ENCODE peak calls at places on chromosomes 7 and 10, in ten cellular contexts. U is A549, E is cardiac fibroblast, J is coronary artery, F is psoas muscle, Q is heart right ventricle, Y is AG10803, W is stomach, T is mammary epithelial cell, R is GM12878. D is an unnamed sample.

GRCh38 chr10:101759354-101760247 is 16.3 kb downstream of the FGF8 start:
- DNase-seq in U (no peak), E (no peak), J (no peak), F (no peak), Q (no peak), Y (no peak), W (no peak), T (no peak), R (no peak), D (no peak)

GRCh38 chr7:114414151-114415053 is at the start of gene FOXP2:
- DNase-seq in U (peak), E (peak), J (no peak), F (no peak), Q (no peak), Y (peak), W (no peak), T (no peak), R (no peak), D (peak)

GRCh38 chr10:132904814-132905649 is 37.3 kb downstream of the CFAP46 start:
- DNase-seq in U (no peak), E (no peak), J (no peak), F (no peak), Q (peak), Y (no peak), W (no peak), T (no peak), R (no peak), D (no peak)

GRCh38 chr10:29257106-29257783 is 31.6 kb upstream of the LYZL1 start:
- DNase-seq in U (peak), E (peak), J (peak), F (peak), Q (peak), Y (peak), W (no peak), T (peak), R (no peak), D (peak)

GRCh38 chr7:19984231-19984632 is 210.8 kb upstream of the TMEM196 start:
- DNase-seq in U (no peak), E (no peak), J (no peak), F (no peak), Q (no peak), Y (no peak), W (no peak), T (no peak), R (no peak), D (no peak)

GRCh38 chr10:57864789-57865676 is 402.7 kb downstream of the IPMK start:
- DNase-seq in U (peak), E (no peak), J (no peak), F (no peak), Q (no peak), Y (no peak), W (no peak), T (peak), R (no peak), D (no peak)

GRCh38 chr7:26860361-26860760 is 4.0 kb downstream of the SKAP2 start:
- DNase-seq in U (peak), E (no peak), J (no peak), F (no peak), Q (no peak), Y (no peak), W (no peak), T (peak), R (no peak), D (no peak)

GRCh38 chr7:123024989-123025758 is 29.7 kb upstream of the TAS2R16 start:
- DNase-seq in U (no peak), E (peak), J (no peak), F (no peak), Q (no peak), Y (no peak), W (no peak), T (peak), R (no peak), D (peak)

GRCh38 chr7:157192861-157193260 is 54.1 kb downstream of the UBE3C start:
- DNase-seq in U (no peak), E (no peak), J (no peak), F (no peak), Q (no peak), Y (no peak), W (no peak), T (no peak), R (no peak), D (no peak)

GRCh38 chr7:18166002-18166401 is 138.4 kb upstream of the PRPS1L1 start:
- DNase-seq in U (no peak), E (no peak), J (no peak), F (no peak), Q (no peak), Y (no peak), W (no peak), T (no peak), R (no peak), D (no peak)

GRCh38 chr10:7788640-7789335 is 811 bp downstream of the ATP5F1C start:
- DNase-seq in U (no peak), E (peak), J (no peak), F (no peak), Q (no peak), Y (no peak), W (no peak), T (peak), R (no peak), D (peak)

GRCh38 chr7:22572292-22572691 is 72.3 kb upstream of the STEAP1B start:
- DNase-seq in U (no peak), E (no peak), J (no peak), F (no peak), Q (no peak), Y (peak), W (no peak), T (peak), R (no peak), D (no peak)

GRCh38 chr10:123150229-123150985 is 2.5 kb downstream of the HMX2 start:
- DNase-seq in U (no peak), E (no peak), J (no peak), F (no peak), Q (no peak), Y (no peak), W (no peak), T (no peak), R (no peak), D (no peak)

GRCh38 chr10:9209105-9209798 is 1154.8 kb downstream of the GATA3 start:
- DNase-seq in U (peak), E (peak), J (no peak), F (peak), Q (peak), Y (peak), W (peak), T (peak), R (peak), D (peak)

GRCh38 chr10:111498560-111498959 is 421.7 kb downstream of the ADRA2A start:
- DNase-seq in U (no peak), E (no peak), J (no peak), F (no peak), Q (no peak), Y (peak), W (no peak), T (no peak), R (no peak), D (no peak)

GRCh38 chr10:22321156-22321711 is 335 bp downstream of the BMI1 start:
- DNase-seq in U (peak), E (peak), J (no peak), F (peak), Q (peak), Y (peak), W (peak), T (peak), R (no peak), D (peak)

GRCh38 chr10:124605856-124606812 is 138.0 kb downstream of the FAM53B start:
- DNase-seq in U (no peak), E (no peak), J (no peak), F (peak), Q (peak), Y (no peak), W (no peak), T (no peak), R (no peak), D (no peak)

GRCh38 chr10:113958631-113959382 is 84.9 kb upstream of the ADRB1 start:
- DNase-seq in U (peak), E (peak), J (peak), F (peak), Q (no peak), Y (peak), W (peak), T (peak), R (no peak), D (peak)

GRCh38 chr7:30674876-30675275 is 7.4 kb downstream of the CRHR2 start:
- DNase-seq in U (no peak), E (no peak), J (no peak), F (no peak), Q (no peak), Y (no peak), W (no peak), T (no peak), R (no peak), D (no peak)

GRCh38 chr7:652881-653280 is 73.6 kb upstream of the DNAAF5 start:
- DNase-seq in U (no peak), E (no peak), J (no peak), F (no peak), Q (no peak), Y (no peak), W (no peak), T (no peak), R (no peak), D (no peak)

GRCh38 chr7:127477285-127478039 is 85.0 kb upstream of the ZNF800 start:
- DNase-seq in U (no peak), E (no peak), J (no peak), F (no peak), Q (no peak), Y (no peak), W (no peak), T (no peak), R (no peak), D (no peak)

GRCh38 chr10:586716-587115 is 102.8 kb downstream of the DIP2C start:
- DNase-seq in U (no peak), E (no peak), J (no peak), F (no peak), Q (no peak), Y (no peak), W (no peak), T (no peak), R (no peak), D (no peak)

GRCh38 chr7:78073470-78074382 is 275.2 kb downstream of the PHTF2 start:
- DNase-seq in U (no peak), E (no peak), J (no peak), F (no peak), Q (no peak), Y (no peak), W (no peak), T (no peak), R (no peak), D (no peak)

GRCh38 chr10:19043431-19043830 is 5.2 kb upstream of the MALRD1 start:
- DNase-seq in U (no peak), E (no peak), J (no peak), F (no peak), Q (no peak), Y (no peak), W (no peak), T (no peak), R (no peak), D (peak)

GRCh38 chr10:22339761-22340361 is 5.4 kb upstream of the SPAG6 start:
- DNase-seq in U (no peak), E (peak), J (no peak), F (no peak), Q (no peak), Y (no peak), W (no peak), T (no peak), R (no peak), D (no peak)

DNA sequence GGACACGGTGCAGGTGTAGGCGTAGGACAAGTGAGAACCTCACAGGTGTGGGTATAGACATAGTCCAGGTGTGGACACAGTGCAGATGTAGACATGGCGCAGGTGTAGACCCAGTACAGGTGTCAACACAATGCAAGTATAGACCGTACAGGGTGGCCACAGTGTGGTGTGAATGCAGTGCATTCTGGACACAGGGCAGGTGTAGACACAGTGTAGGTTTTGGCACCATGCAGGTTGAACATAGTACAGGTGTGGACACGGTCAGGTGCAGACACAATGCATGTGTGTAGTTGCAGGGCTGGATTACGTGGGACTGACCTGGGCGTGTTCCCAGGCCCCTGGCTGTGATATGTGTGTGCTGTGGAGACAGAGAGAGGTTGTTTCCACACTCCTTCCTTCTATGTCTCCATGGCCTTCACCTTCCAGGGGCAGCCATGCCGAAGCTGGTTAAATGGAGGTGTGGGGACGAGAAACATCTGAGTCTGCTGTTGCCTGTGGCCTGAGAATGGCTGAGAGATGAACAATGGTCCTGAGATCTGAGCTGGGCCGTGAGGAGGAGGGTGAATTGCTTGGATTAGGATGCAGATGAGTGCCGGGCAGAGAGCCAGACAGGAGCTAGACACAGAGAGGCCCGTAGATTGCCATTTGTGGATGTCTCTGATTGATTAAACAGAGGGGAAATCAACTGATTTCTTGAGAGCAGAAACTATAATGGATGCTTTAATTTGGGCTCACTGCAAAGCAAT is 343.9 kb upstream of the SHH start:
- DNase-seq in U (no peak), E (no peak), J (no peak), F (no peak), Q (no peak), Y (no peak), W (no peak), T (no peak), R (no peak), D (no peak)
- H3K4me3 ChIP-seq in U (no peak), E (no peak), J (no peak), F (no peak), Q (no peak), Y (no peak), W (no peak), T (no peak), R (no peak), D (no peak)

GRCh38 chr7:92244803-92245486 is 769 bp downstream of the KRIT1 start:
- DNase-seq in U (no peak), E (peak), J (no peak), F (no peak), Q (no peak), Y (peak), W (no peak), T (peak), R (no peak), D (peak)
- TF ChIP-seq CTCF in U (no peak), E (no peak), J (no peak), F (no peak), Q (no peak), Y (peak), W (no peak), T (no peak), R (no peak), D (peak)

DNA sequence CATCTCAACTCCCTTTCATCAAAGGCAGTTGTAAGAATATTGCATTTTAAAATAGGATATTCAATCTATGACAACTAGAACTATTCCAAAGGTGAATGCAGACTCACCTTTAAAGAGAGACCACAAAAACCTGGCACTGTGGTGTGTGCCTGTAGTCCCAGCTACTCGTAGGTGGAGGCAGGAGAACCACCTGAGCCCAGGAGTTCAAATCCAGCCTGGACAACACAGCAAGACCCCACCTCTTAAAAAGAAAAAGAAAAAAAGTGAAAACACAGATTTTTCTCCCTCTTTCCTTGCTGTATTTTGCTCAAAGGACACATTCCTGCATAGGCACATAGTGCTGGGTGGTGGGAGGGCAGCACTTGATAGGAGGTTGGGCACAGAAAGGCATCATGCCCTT is 739 bp upstream of the ALDH18A1 start:
- DNase-seq in U (no peak), E (no peak), J (no peak), F (no peak), Q (no peak), Y (no peak), W (no peak), T (no peak), R (no peak), D (no peak)
- H3K4me3 ChIP-seq in U (peak), E (no peak), J (peak), F (peak), Q (peak), Y (no peak), W (peak), T (peak), R (peak), D (peak)

DNA sequence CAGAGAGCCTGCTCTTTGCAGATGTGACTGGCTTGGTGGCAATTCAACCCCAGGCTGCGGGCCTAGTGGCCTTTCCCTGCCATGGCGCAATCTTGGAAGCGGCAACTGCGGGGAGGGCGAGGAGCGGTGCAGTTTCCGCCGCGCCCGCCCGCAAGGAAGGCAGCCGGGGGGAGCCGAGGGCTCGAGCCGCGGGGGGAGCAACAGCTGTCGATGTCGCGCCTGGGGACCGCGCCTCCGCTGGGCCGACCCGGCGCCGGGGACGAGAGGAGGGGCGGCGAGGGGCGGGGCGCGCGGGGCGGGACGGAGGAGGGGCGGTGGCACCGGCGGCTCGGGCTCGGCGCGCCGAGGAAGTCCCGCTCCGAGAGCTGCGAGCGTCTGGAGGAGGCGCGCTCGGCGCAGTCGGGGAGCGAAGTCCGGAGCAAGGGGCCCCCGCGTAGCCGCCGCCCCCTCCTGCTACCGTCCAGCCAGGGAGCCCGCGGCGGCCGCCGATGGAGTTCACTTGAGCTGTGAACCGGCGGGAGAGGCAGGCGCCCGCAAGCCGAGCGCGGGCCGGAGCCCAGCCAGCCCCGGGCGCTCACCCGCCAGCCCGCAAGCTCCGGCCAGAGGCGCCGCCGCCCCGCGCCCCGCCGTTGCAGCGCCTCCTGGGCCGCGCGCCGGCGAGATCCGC is 438.1 kb upstream of the GALNT17 start:
- DNase-seq in U (peak), E (peak), J (peak), F (peak), Q (peak), Y (peak), W (peak), T (peak), R (no peak), D (peak)
- TF ChIP-seq CTCF in U (no peak), E (peak), J (no peak), F (peak), Q (no peak), Y (peak), W (no peak), T (no peak), R (no peak), D (no peak)

GRCh38 chr7:100584046-100584676 is 1.8 kb downstream of the LRCH4 start:
- DNase-seq in U (no peak), E (peak), J (no peak), F (no peak), Q (no peak), Y (no peak), W (no peak), T (no peak), R (no peak), D (peak)
- H3K4me3 ChIP-seq in U (peak), E (peak), J (peak), F (peak), Q (peak), Y (peak), W (peak), T (peak), R (peak), D (peak)

D was measured in choroid plexus epithelial cell.